ENCODE peak calls at places on chromosomes 3 and 15, in six cellular contexts. Q, U, S, A, I and O are unnamed samples.

GRCh38 chr3:81947359-81947758 is 185.9 kb upstream of the GBE1 start:
- DNase-seq in Q (no peak), U (no peak), S (no peak), A (no peak), I (no peak), O (peak)

GRCh38 chr3:139020868-139021234 is at the start of gene PRR23B:
- DNase-seq in Q (no peak), U (no peak), S (peak), A (no peak), I (no peak), O (no peak)

GRCh38 chr3:58683001-58683845 is 16.6 kb upstream of the FAM3D start:
- DNase-seq in Q (no peak), U (peak), S (peak), A (no peak), I (peak), O (no peak)

GRCh38 chr3:67000006-67000405 is 1.9 kb downstream of the KBTBD8 start:
- DNase-seq in Q (no peak), U (no peak), S (peak), A (no peak), I (no peak), O (no peak)

GRCh38 chr15:43281926-43282602 is 15.3 kb upstream of the TGM5 start:
- DNase-seq in Q (no peak), U (no peak), S (no peak), A (no peak), I (no peak), O (no peak)

GRCh38 chr3:131711114-131711786 is 208.5 kb upstream of the MRPL3 start:
- DNase-seq in Q (no peak), U (no peak), S (no peak), A (no peak), I (no peak), O (peak)

GRCh38 chr3:52106951-52107611 is 47.1 kb downstream of the POC1A start:
- DNase-seq in Q (no peak), U (no peak), S (no peak), A (no peak), I (no peak), O (no peak)

GRCh38 chr3:11523793-11524160 is 119.9 kb downstream of the VGLL4 start:
- DNase-seq in Q (no peak), U (no peak), S (no peak), A (no peak), I (no peak), O (no peak)

GRCh38 chr3:72683068-72683467 is 165.2 kb downstream of the SHQ1 start:
- DNase-seq in Q (no peak), U (no peak), S (no peak), A (no peak), I (no peak), O (no peak)

GRCh38 chr15:39801641-39802309 is 19.1 kb upstream of the FSIP1 start:
- DNase-seq in Q (no peak), U (peak), S (no peak), A (peak), I (no peak), O (no peak)